ENCODE peak calls at places on chromosomes 13 and 19, in four cellular contexts. Z is lower lobe of right lung, J is vagina, C is heart left ventricle. I is an unnamed sample. For H3K27me3 and H3K4me1, the result is how much of the 10 kb centered on the place peaks cover.

GRCh38 chr13:33233547-33233946 is 52.0 kb downstream of the STARD13 start:
- DNase-seq in Z (peak), C (peak), J (no peak), I (peak)

GRCh38 chr19:19407640-19407933 is 2.1 kb downstream of the GATAD2A start:
- DNase-seq in J (no peak), C (no peak), Z (no peak), I (no peak)

GRCh38 chr19:12834418-12834943 is at the start of gene RTBDN:
- DNase-seq in Z (no peak), J (no peak), C (no peak), I (no peak)

GRCh38 chr13:95256086-95256485 is 45.2 kb downstream of the ABCC4 start:
- DNase-seq in C (no peak), J (no peak), Z (no peak), I (no peak)

GRCh38 chr19:6276447-6276846 is 3.3 kb downstream of the MLLT1 start:
- DNase-seq in Z (no peak), J (no peak), C (no peak), I (peak)

GRCh38 chr13:32426981-32427851 is 714 bp downstream of the N4BP2L1 start:
- DNase-seq in Z (peak), J (no peak), C (peak), I (peak)

GRCh38 chr19:48149430-48149829 is 20.7 kb downstream of the LIG1 start:
- DNase-seq in J (no peak), C (no peak), Z (no peak), I (no peak)

GRCh38 chr19:40298026-40298425 is 12.9 kb upstream of the AKT2 start:
- DNase-seq in Z (no peak), J (no peak), C (no peak), I (no peak)

GRCh38 chr13:72652681-72653080 is 74.7 kb downstream of the MZT1 start:
- DNase-seq in J (no peak), Z (no peak), C (no peak), I (no peak)

GRCh38 chr13:30299746-30300145 is 7.6 kb downstream of the KATNAL1 start:
- DNase-seq in J (no peak), C (no peak), Z (no peak), I (no peak)

GRCh38 chr13:114100446-114101320 is 31.7 kb downstream of the RASA3 start:
- DNase-seq in J (no peak), Z (peak), C (no peak), I (peak)

GRCh38 chr13:20969182-20969581 is 66.6 kb upstream of the XPO4 start:
- DNase-seq in C (no peak), J (no peak), Z (no peak), I (no peak)

GRCh38 chr13:107043016-107043957 is 475.4 kb upstream of the ARGLU1 start:
- DNase-seq in C (peak), Z (no peak), J (no peak), I (no peak)

GRCh38 chr19:13181747-13182388 is 31.7 kb downstream of the IER2 start:
- DNase-seq in C (peak), J (no peak), Z (peak), I (peak)

GRCh38 chr13:58018865-58019264 is 387.3 kb downstream of the PCDH17 start:
- DNase-seq in Z (no peak), J (no peak), C (no peak), I (no peak)

GRCh38 chr19:9324584-9324962 is 594 bp downstream of the ZNF559 start:
- DNase-seq in C (no peak), J (no peak), Z (no peak), I (no peak)

GRCh38 chr19:40717325-40717879 is 490 bp downstream of the ITPKC start:
- DNase-seq in J (no peak), C (no peak), Z (no peak), I (peak)

GRCh38 chr13:19742651-19743050 is 40.1 kb downstream of the PSPC1 start:
- DNase-seq in J (no peak), Z (no peak), C (no peak), I (no peak)

GRCh38 chr19:51242881-51243280 is 8.0 kb upstream of the SIGLECL1 start:
- DNase-seq in Z (no peak), C (no peak), J (peak), I (no peak)

GRCh38 chr19:13803038-13803437 is 7.8 kb downstream of the ZSWIM4 start:
- DNase-seq in J (no peak), Z (peak), C (no peak), I (peak)

GRCh38 chr13:75544681-75545333 is 4.8 kb upstream of the UCHL3 start:
- DNase-seq in Z (no peak), C (no peak), J (no peak), I (no peak)

GRCh38 chr13:20713751-20714150 is 10.3 kb downstream of the IL17D start:
- DNase-seq in C (no peak), Z (no peak), J (no peak), I (no peak)

GRCh38 chr19:52190679-52191293 is 934 bp downstream of the PPP2R1A start:
- DNase-seq in Z (peak), J (peak), C (peak), I (peak)

GRCh38 chr19:54967611-54968010 is 1.4 kb downstream of the NLRP2 start:
- DNase-seq in Z (no peak), J (no peak), C (no peak), I (no peak)

GRCh38 chr19:3509566-3509989 is 3.5 kb downstream of the FZR1 start:
- DNase-seq in J (no peak), C (no peak), Z (no peak), I (no peak)

GRCh38 chr13:99830931-99831330 is 140.6 kb downstream of the ZIC5 start:
- DNase-seq in C (no peak), Z (no peak), J (no peak), I (no peak)

GRCh38 chr13:99829156-99829555 is 142.4 kb downstream of the ZIC5 start:
- DNase-seq in C (no peak), Z (no peak), J (no peak), I (no peak)

GRCh38 chr13:99827011-99827410 is 144.6 kb downstream of the ZIC5 start:
- DNase-seq in Z (no peak), J (no peak), C (no peak), I (no peak)

GRCh38 chr13:99828114-99828513 is 143.5 kb downstream of the ZIC5 start:
- DNase-seq in J (no peak), Z (no peak), C (no peak), I (no peak)

GRCh38 chr13:99829593-99830239 is 141.9 kb downstream of the ZIC5 start:
- DNase-seq in J (no peak), Z (no peak), C (no peak), I (no peak)
- H3K27me3 ChIP-seq in J (under half), Z (under half), C (under half), I (under half)

DNA sequence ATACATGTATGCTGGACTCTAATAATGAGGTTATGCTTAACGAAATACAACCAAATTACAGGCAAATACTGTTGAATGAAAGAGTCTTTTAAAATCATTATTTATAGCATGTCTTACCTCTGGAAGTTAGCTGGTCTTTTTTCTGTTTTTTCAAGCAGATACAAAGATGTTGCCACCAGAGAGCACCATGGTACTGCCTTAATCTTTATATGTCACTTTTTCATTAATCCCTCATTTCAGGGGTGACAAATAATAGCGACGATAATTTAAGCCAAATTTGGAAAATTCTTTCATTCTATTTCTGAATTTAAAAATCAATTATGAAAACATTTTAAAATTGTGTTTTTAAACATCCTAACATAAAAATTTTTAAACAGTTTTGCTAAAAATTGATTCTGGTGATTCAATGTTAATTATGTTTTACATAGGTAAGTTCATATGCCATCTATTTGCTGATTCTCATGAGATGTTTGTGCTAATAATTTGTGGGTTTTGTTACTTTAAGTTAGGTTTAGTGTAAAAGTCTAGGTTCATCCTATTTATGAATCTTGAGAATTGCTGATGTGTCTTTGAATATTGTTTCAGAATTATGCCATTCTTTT is 379.3 kb upstream of the SGCG start:
- DNase-seq in C (no peak), Z (no peak), J (no peak), I (no peak)
- TF ChIP-seq CTCF in C (no peak), Z (peak), J (no peak), I (peak)

GRCh38 chr13:41006296-41006695 is 12.8 kb downstream of the ELF1 start:
- DNase-seq in J (no peak), Z (no peak), C (no peak), I (no peak)

GRCh38 chr13:41006951-41007350 is 12.2 kb downstream of the ELF1 start:
- DNase-seq in J (no peak), C (no peak), Z (no peak), I (no peak)

GRCh38 chr13:41005709-41006108 is 13.4 kb downstream of the ELF1 start:
- DNase-seq in Z (no peak), C (no peak), J (no peak), I (no peak)

GRCh38 chr13:41007359-41008118 is 11.6 kb downstream of the ELF1 start:
- DNase-seq in Z (no peak), J (no peak), C (no peak), I (no peak)

DNA sequence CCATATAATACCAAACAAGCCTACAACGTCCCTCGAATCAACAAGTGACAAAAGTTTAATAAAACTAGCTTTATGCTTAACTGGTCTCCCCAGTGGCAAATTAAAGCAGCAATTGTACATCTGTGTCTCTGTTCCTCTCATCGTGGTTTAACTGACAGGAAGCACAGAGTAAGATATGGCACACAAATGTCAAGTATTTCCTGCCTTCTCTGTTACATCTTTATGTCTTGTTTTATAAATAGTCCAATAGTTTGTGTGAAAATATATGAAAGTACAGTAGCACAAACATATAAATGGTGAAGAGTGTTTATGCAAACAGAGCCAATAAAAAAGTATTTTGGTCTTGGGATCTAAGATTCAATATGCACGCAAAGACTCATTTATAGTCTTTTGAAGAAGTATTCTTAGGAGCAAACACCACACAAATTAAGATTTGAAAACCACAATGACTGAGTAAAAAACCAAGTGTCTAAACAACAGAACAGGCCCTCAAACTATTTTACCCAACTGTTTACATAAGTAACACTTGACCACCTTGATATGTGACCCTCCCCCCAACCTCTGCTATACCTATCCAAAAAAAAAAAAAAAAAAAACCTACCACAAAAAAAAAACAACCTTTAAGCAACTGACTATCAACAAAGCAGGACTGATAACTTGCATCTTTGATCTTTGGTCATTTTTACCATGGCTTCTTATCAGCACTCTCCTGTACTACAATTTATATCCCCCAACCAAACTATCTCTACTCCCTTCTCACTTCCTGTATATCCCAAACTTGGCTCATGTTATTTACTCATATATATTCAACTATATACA is 14.0 kb downstream of the ELF1 start:
- DNase-seq in Z (no peak), J (no peak), C (no peak), I (no peak)
- H3K4me1 ChIP-seq in Z (half or more), J (half or more), C (under half), I (under half)

DNA sequence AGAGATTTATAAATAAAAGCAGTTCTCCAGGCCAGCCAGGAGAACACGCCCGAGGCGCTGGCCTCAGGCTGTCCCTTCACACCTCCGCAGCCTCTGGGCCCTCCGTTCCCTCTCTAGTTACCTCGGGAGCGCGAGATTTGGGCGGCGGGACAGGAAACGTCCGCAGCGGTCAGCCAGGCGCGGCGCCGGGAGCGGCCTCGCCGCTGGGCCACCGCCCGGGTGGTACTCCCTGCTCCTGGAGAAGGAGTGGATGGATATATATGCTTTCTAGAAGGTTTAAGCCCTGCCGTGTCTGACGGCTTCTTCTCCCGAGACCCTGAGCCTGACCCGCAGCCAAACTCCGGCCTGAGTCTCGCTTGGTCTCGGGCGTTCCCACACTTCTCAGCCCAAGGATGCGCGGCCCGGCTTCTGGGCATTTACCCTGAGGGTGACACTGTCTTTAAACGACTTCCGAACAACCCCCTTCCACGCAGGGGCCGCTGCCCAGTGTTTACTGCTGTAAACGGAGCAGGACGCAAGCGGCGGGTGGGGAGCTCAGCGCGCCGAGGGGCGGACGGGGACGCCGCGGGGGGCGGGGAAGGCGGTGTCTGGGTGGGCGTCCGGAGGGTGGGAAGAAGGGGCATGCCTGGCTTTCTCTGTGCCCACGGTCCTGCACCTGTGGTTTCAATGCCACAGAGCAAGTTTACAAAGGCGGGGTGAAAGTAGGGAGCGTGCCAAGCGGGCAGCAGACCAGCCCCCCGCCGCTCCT is 2.0 kb upstream of the ZIC2 start:
- DNase-seq in Z (no peak), J (no peak), C (no peak), I (peak)
- H3K27me3 ChIP-seq in Z (half or more), J (half or more), C (half or more), I (half or more)

DNA sequence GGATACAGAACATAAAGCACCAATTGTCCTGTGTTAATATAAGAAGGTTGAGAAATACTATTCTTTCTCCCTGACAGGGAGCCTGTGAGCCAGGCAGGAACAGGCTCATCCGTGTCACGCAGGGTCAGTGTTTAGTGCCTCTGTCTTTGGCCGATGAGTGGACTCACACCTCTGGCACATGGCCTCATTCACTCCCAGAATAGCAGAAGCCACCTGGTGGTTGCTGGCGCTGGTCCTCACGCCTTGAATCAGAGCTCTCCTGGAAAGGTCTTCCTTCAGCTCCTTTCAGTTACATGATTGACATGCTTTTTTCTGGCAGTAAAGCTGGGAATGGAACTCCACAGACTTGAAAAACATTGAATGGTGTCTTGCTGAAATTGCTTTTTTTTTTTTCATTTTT is 28.1 kb upstream of the SIAH3 start:
- DNase-seq in Z (no peak), J (peak), C (peak), I (no peak)
- TF ChIP-seq CTCF in Z (no peak), J (no peak), C (peak), I (no peak)

GRCh38 chr13:111657013-111657412 is 336.6 kb downstream of the TEX29 start:
- DNase-seq in C (no peak), Z (no peak), J (no peak), I (no peak)
- H3K4me1 ChIP-seq in C (under half), Z (under half), J (under half), I (under half)

DNA sequence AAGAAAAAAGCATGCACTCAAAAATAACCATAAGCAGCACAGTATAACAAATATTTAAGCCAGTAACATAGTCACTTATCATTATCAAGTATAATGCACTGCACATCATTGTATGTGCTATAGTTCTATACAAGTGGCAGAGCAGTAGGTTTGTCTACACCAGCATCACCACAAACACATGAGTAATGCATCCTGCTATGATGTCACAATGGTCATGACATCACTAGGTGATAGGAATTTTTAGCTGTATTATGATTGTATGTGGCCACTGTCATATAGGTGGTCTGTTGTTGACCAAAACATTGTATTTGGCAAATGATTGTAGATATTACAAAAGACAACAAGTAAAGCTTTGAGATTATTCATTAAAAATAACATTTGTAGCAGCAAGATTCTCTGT is 860.7 kb upstream of the GPC6 start:
- DNase-seq in J (no peak), C (no peak), Z (no peak), I (no peak)
- H3K27me3 ChIP-seq in J (under half), C (under half), Z (under half), I (under half)

GRCh38 chr13:110819203-110820014 is 95.5 kb downstream of the ANKRD10 start:
- DNase-seq in J (peak), C (peak), Z (peak), I (peak)
- TF ChIP-seq CTCF in J (peak), C (peak), Z (peak), I (peak)

GRCh38 chr19:18013210-18013609 is 5.2 kb downstream of the ARRDC2 start:
- DNase-seq in C (no peak), J (no peak), Z (no peak), I (no peak)
- H3K4me1 ChIP-seq in C (under half), J (under half), Z (half or more), I (under half)

DNA sequence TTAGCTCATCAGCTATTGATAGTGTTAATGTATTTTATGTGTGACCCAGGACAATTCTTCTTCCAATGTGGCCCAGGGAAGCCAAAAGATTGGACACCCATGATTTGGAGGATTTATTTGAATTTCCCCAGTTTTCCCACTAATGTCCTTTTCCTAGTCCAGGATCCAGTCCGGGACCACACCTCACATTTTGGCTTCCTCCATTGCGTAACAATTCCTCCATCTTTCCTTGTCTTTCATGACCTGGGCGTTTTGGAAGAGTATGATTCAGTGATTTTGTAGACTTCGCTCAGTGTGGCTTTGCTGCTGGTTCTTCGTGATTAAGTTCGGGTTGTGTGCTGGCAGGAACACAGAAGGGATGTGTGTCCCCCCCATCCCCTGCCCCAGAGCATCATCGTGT is 3.3 kb upstream of the ATP4A start:
- DNase-seq in J (no peak), C (no peak), Z (no peak), I (no peak)
- H3K27me3 ChIP-seq in J (under half), C (under half), Z (under half), I (under half)

I was measured in upper lobe of right lung.